ENCODE peak calls at places on chromosomes 7 and 10, in eight cellular contexts. One of them, this sample, is unnamed.

GRCh38 chr7:73717991-73718405 is 1.5 kb downstream of the STX1A start:
- DNase-seq in A549: no peak
- DNase-seq in fibroblast of pulmonary artery: peak
- DNase-seq in upper lobe of left lung: no peak
- DNase-seq in pancreas: no peak
- DNase-seq in body of pancreas: no peak
- DNase-seq in fibroblast of the aortic adventitia: peak
- DNase-seq in foreskin fibroblast: peak
- DNase-seq in this sample: peak

GRCh38 chr10:103470755-103471653 is 8.0 kb downstream of the CALHM3 start:
- DNase-seq in A549: no peak
- DNase-seq in fibroblast of pulmonary artery: peak
- DNase-seq in upper lobe of left lung: no peak
- DNase-seq in pancreas: no peak
- DNase-seq in body of pancreas: no peak
- DNase-seq in fibroblast of the aortic adventitia: peak
- DNase-seq in foreskin fibroblast: peak
- DNase-seq in this sample: peak

GRCh38 chr10:7625836-7626235 is 40.9 kb downstream of the ITIH5 start:
- DNase-seq in A549: no peak
- DNase-seq in fibroblast of pulmonary artery: peak
- DNase-seq in upper lobe of left lung: no peak
- DNase-seq in pancreas: no peak
- DNase-seq in body of pancreas: no peak
- DNase-seq in fibroblast of the aortic adventitia: peak
- DNase-seq in foreskin fibroblast: no peak
- DNase-seq in this sample: peak

GRCh38 chr7:133436014-133436428 is 183.1 kb downstream of the EXOC4 start:
- DNase-seq in A549: no peak
- DNase-seq in fibroblast of pulmonary artery: peak
- DNase-seq in upper lobe of left lung: no peak
- DNase-seq in pancreas: peak
- DNase-seq in body of pancreas: no peak
- DNase-seq in fibroblast of the aortic adventitia: peak
- DNase-seq in foreskin fibroblast: peak
- DNase-seq in this sample: peak

GRCh38 chr10:103445767-103446567 is 6.2 kb downstream of the CALHM2 start:
- DNase-seq in A549: no peak
- DNase-seq in fibroblast of pulmonary artery: peak
- DNase-seq in upper lobe of left lung: no peak
- DNase-seq in pancreas: peak
- DNase-seq in body of pancreas: peak
- DNase-seq in fibroblast of the aortic adventitia: peak
- DNase-seq in foreskin fibroblast: peak
- DNase-seq in this sample: peak

GRCh38 chr7:31890751-31891150 is 179.5 kb downstream of the PDE1C start:
- DNase-seq in A549: no peak
- DNase-seq in fibroblast of pulmonary artery: peak
- DNase-seq in upper lobe of left lung: no peak
- DNase-seq in pancreas: no peak
- DNase-seq in body of pancreas: no peak
- DNase-seq in fibroblast of the aortic adventitia: no peak
- DNase-seq in foreskin fibroblast: no peak
- DNase-seq in this sample: no peak

GRCh38 chr10:86139066-86139657 is 227.4 kb downstream of the GRID1 start:
- DNase-seq in A549: peak
- DNase-seq in fibroblast of pulmonary artery: no peak
- DNase-seq in upper lobe of left lung: no peak
- DNase-seq in pancreas: peak
- DNase-seq in body of pancreas: peak
- DNase-seq in fibroblast of the aortic adventitia: no peak
- DNase-seq in foreskin fibroblast: no peak
- DNase-seq in this sample: no peak

GRCh38 chr10:84095821-84096497 is 43.4 kb upstream of the GHITM start:
- DNase-seq in A549: no peak
- DNase-seq in fibroblast of pulmonary artery: peak
- DNase-seq in upper lobe of left lung: no peak
- DNase-seq in pancreas: no peak
- DNase-seq in body of pancreas: no peak
- DNase-seq in fibroblast of the aortic adventitia: peak
- DNase-seq in foreskin fibroblast: no peak
- DNase-seq in this sample: no peak

GRCh38 chr7:46763348-46763747 is 818.6 kb downstream of the TNS3 start:
- DNase-seq in A549: no peak
- DNase-seq in fibroblast of pulmonary artery: no peak
- DNase-seq in upper lobe of left lung: no peak
- DNase-seq in pancreas: no peak
- DNase-seq in body of pancreas: no peak
- DNase-seq in fibroblast of the aortic adventitia: no peak
- DNase-seq in foreskin fibroblast: peak
- DNase-seq in this sample: no peak

GRCh38 chr7:148230341-148230740 is 360.2 kb upstream of the C7orf33 start:
- DNase-seq in A549: no peak
- DNase-seq in fibroblast of pulmonary artery: no peak
- DNase-seq in upper lobe of left lung: no peak
- DNase-seq in pancreas: no peak
- DNase-seq in body of pancreas: no peak
- DNase-seq in fibroblast of the aortic adventitia: no peak
- DNase-seq in foreskin fibroblast: no peak
- DNase-seq in this sample: no peak

GRCh38 chr7:144473908-144474307 is 70.4 kb upstream of the NOBOX start:
- DNase-seq in A549: no peak
- DNase-seq in fibroblast of pulmonary artery: no peak
- DNase-seq in upper lobe of left lung: no peak
- DNase-seq in pancreas: no peak
- DNase-seq in body of pancreas: no peak
- DNase-seq in fibroblast of the aortic adventitia: no peak
- DNase-seq in foreskin fibroblast: no peak
- DNase-seq in this sample: no peak

GRCh38 chr10:130141878-130142277 is 5.7 kb downstream of the GLRX3 start:
- DNase-seq in A549: no peak
- DNase-seq in fibroblast of pulmonary artery: no peak
- DNase-seq in upper lobe of left lung: no peak
- DNase-seq in pancreas: no peak
- DNase-seq in body of pancreas: no peak
- DNase-seq in fibroblast of the aortic adventitia: no peak
- DNase-seq in foreskin fibroblast: no peak
- DNase-seq in this sample: no peak

GRCh38 chr10:42753126-42753506 is 29.5 kb upstream of the BMS1 start:
- DNase-seq in A549: peak
- DNase-seq in fibroblast of pulmonary artery: peak
- DNase-seq in upper lobe of left lung: peak
- DNase-seq in pancreas: peak
- DNase-seq in body of pancreas: peak
- DNase-seq in fibroblast of the aortic adventitia: peak
- DNase-seq in foreskin fibroblast: peak
- DNase-seq in this sample: peak

GRCh38 chr7:22935269-22935668 is 78.7 kb downstream of the HYCC1 start:
- DNase-seq in A549: no peak
- DNase-seq in fibroblast of pulmonary artery: peak
- DNase-seq in upper lobe of left lung: no peak
- DNase-seq in pancreas: no peak
- DNase-seq in body of pancreas: no peak
- DNase-seq in fibroblast of the aortic adventitia: peak
- DNase-seq in foreskin fibroblast: peak
- DNase-seq in this sample: peak

GRCh38 chr10:21532694-21533576 is 1.1 kb upstream of the MLLT10 start:
- DNase-seq in A549: no peak
- DNase-seq in fibroblast of pulmonary artery: no peak
- DNase-seq in upper lobe of left lung: no peak
- DNase-seq in pancreas: no peak
- DNase-seq in body of pancreas: no peak
- DNase-seq in fibroblast of the aortic adventitia: no peak
- DNase-seq in foreskin fibroblast: no peak
- DNase-seq in this sample: no peak

GRCh38 chr10:71575446-71575845 is 144.1 kb downstream of the C10orf105 start:
- DNase-seq in A549: no peak
- DNase-seq in fibroblast of pulmonary artery: no peak
- DNase-seq in upper lobe of left lung: peak
- DNase-seq in pancreas: no peak
- DNase-seq in body of pancreas: no peak
- DNase-seq in fibroblast of the aortic adventitia: peak
- DNase-seq in foreskin fibroblast: no peak
- DNase-seq in this sample: no peak

GRCh38 chr7:7596156-7596555 is 29.5 kb downstream of the MIOS start:
- DNase-seq in A549: no peak
- DNase-seq in fibroblast of pulmonary artery: no peak
- DNase-seq in upper lobe of left lung: no peak
- DNase-seq in pancreas: no peak
- DNase-seq in body of pancreas: no peak
- DNase-seq in fibroblast of the aortic adventitia: no peak
- DNase-seq in foreskin fibroblast: no peak
- DNase-seq in this sample: no peak

GRCh38 chr10:132362151-132362611 is 30.2 kb downstream of the LRRC27 start:
- DNase-seq in A549: no peak
- DNase-seq in fibroblast of pulmonary artery: no peak
- DNase-seq in upper lobe of left lung: no peak
- DNase-seq in pancreas: no peak
- DNase-seq in body of pancreas: no peak
- DNase-seq in fibroblast of the aortic adventitia: no peak
- DNase-seq in foreskin fibroblast: no peak
- DNase-seq in this sample: no peak

GRCh38 chr7:50793947-50794570 is 11.4 kb upstream of the GRB10 start:
- DNase-seq in A549: no peak
- DNase-seq in fibroblast of pulmonary artery: no peak
- DNase-seq in upper lobe of left lung: no peak
- DNase-seq in pancreas: no peak
- DNase-seq in body of pancreas: no peak
- DNase-seq in fibroblast of the aortic adventitia: no peak
- DNase-seq in foreskin fibroblast: no peak
- DNase-seq in this sample: no peak

GRCh38 chr7:7554647-7555575 is 11.8 kb upstream of the MIOS start:
- DNase-seq in A549: no peak
- DNase-seq in fibroblast of pulmonary artery: no peak
- DNase-seq in upper lobe of left lung: no peak
- DNase-seq in pancreas: no peak
- DNase-seq in body of pancreas: no peak
- DNase-seq in fibroblast of the aortic adventitia: no peak
- DNase-seq in foreskin fibroblast: no peak
- DNase-seq in this sample: no peak

GRCh38 chr7:151113344-151114150 is 27.3 kb downstream of the AGAP3 start:
- DNase-seq in A549: peak
- DNase-seq in fibroblast of pulmonary artery: peak
- DNase-seq in upper lobe of left lung: no peak
- DNase-seq in pancreas: no peak
- DNase-seq in body of pancreas: no peak
- DNase-seq in fibroblast of the aortic adventitia: peak
- DNase-seq in foreskin fibroblast: peak
- DNase-seq in this sample: peak

GRCh38 chr7:99459087-99459486 is 6.9 kb downstream of the ATP5MF start:
- DNase-seq in A549: no peak
- DNase-seq in fibroblast of pulmonary artery: peak
- DNase-seq in upper lobe of left lung: no peak
- DNase-seq in pancreas: no peak
- DNase-seq in body of pancreas: no peak
- DNase-seq in fibroblast of the aortic adventitia: peak
- DNase-seq in foreskin fibroblast: peak
- DNase-seq in this sample: no peak

GRCh38 chr7:106591146-106591545 is 69.8 kb downstream of the CCDC71L start:
- DNase-seq in A549: no peak
- DNase-seq in fibroblast of pulmonary artery: no peak
- DNase-seq in upper lobe of left lung: no peak
- DNase-seq in pancreas: no peak
- DNase-seq in body of pancreas: no peak
- DNase-seq in fibroblast of the aortic adventitia: no peak
- DNase-seq in foreskin fibroblast: no peak
- DNase-seq in this sample: no peak

GRCh38 chr7:16203065-16203464 is 218.3 kb downstream of the CRPPA start:
- DNase-seq in A549: no peak
- DNase-seq in fibroblast of pulmonary artery: no peak
- DNase-seq in upper lobe of left lung: no peak
- DNase-seq in pancreas: no peak
- DNase-seq in body of pancreas: no peak
- DNase-seq in fibroblast of the aortic adventitia: no peak
- DNase-seq in foreskin fibroblast: no peak
- DNase-seq in this sample: no peak

GRCh38 chr7:141979611-141980010 is 6.0 kb upstream of the TAS2R38 start:
- DNase-seq in A549: no peak
- DNase-seq in fibroblast of pulmonary artery: no peak
- DNase-seq in upper lobe of left lung: no peak
- DNase-seq in pancreas: no peak
- DNase-seq in body of pancreas: no peak
- DNase-seq in fibroblast of the aortic adventitia: no peak
- DNase-seq in foreskin fibroblast: no peak
- DNase-seq in this sample: no peak

GRCh38 chr7:154304740-154305679 is 252.8 kb downstream of the DPP6 start:
- DNase-seq in A549: no peak
- DNase-seq in fibroblast of pulmonary artery: no peak
- DNase-seq in upper lobe of left lung: peak
- DNase-seq in pancreas: no peak
- DNase-seq in body of pancreas: no peak
- DNase-seq in fibroblast of the aortic adventitia: no peak
- DNase-seq in foreskin fibroblast: no peak
- DNase-seq in this sample: no peak
- H3K4me3 ChIP-seq in A549: no peak
- H3K4me3 ChIP-seq in fibroblast of pulmonary artery: no peak
- H3K4me3 ChIP-seq in upper lobe of left lung: no peak
- H3K4me3 ChIP-seq in pancreas: no peak
- H3K4me3 ChIP-seq in body of pancreas: no peak
- H3K4me3 ChIP-seq in fibroblast of the aortic adventitia: no peak
- H3K4me3 ChIP-seq in foreskin fibroblast: no peak
- H3K4me3 ChIP-seq in this sample: no peak

DNA sequence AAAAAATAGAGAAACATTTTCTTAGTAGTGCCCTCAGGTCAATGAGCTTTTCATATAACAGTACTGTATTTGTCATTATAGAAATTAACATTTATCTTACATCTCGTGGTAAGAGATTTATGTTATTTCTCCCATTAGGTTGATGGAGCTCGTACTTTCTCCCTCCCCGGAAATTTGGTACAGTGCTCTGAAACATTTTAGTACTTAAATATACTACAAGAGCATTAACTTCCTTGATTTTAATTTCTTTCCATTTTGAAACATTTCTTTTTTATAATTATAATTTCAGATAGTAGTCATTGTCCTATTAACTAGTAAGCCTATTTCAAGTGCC is 205.4 kb downstream of the MBL2 start:
- DNase-seq in A549: no peak
- DNase-seq in fibroblast of pulmonary artery: no peak
- DNase-seq in upper lobe of left lung: no peak
- DNase-seq in pancreas: no peak
- DNase-seq in body of pancreas: no peak
- DNase-seq in fibroblast of the aortic adventitia: no peak
- DNase-seq in foreskin fibroblast: no peak
- DNase-seq in this sample: no peak
- TF ChIP-seq CTCF in A549: peak
- TF ChIP-seq CTCF in fibroblast of pulmonary artery: no peak
- TF ChIP-seq CTCF in upper lobe of left lung: no peak
- TF ChIP-seq CTCF in pancreas: no peak
- TF ChIP-seq CTCF in body of pancreas: no peak
- TF ChIP-seq CTCF in fibroblast of the aortic adventitia: no peak
- TF ChIP-seq CTCF in foreskin fibroblast: no peak
- TF ChIP-seq CTCF in this sample: no peak

GRCh38 chr10:124354411-124355382 is 64.0 kb downstream of the OAT start:
- DNase-seq in A549: peak
- DNase-seq in fibroblast of pulmonary artery: peak
- DNase-seq in upper lobe of left lung: peak
- DNase-seq in pancreas: peak
- DNase-seq in body of pancreas: peak
- DNase-seq in fibroblast of the aortic adventitia: peak
- DNase-seq in foreskin fibroblast: peak
- DNase-seq in this sample: peak
- H3K4me3 ChIP-seq in A549: peak
- H3K4me3 ChIP-seq in fibroblast of pulmonary artery: peak
- H3K4me3 ChIP-seq in upper lobe of left lung: no peak
- H3K4me3 ChIP-seq in pancreas: no peak
- H3K4me3 ChIP-seq in body of pancreas: no peak
- H3K4me3 ChIP-seq in fibroblast of the aortic adventitia: peak
- H3K4me3 ChIP-seq in foreskin fibroblast: peak
- H3K4me3 ChIP-seq in this sample: peak

GRCh38 chr10:110221721-110222261 is 14.4 kb downstream of the MXI1 start:
- DNase-seq in A549: peak
- DNase-seq in fibroblast of pulmonary artery: peak
- DNase-seq in upper lobe of left lung: peak
- DNase-seq in pancreas: peak
- DNase-seq in body of pancreas: peak
- DNase-seq in fibroblast of the aortic adventitia: peak
- DNase-seq in foreskin fibroblast: peak
- DNase-seq in this sample: peak
- TF ChIP-seq CTCF in A549: no peak
- TF ChIP-seq CTCF in fibroblast of pulmonary artery: peak
- TF ChIP-seq CTCF in upper lobe of left lung: no peak
- TF ChIP-seq CTCF in pancreas: no peak
- TF ChIP-seq CTCF in body of pancreas: peak
- TF ChIP-seq CTCF in fibroblast of the aortic adventitia: peak
- TF ChIP-seq CTCF in foreskin fibroblast: peak
- TF ChIP-seq CTCF in this sample: peak